ENCODE peak calls at places on chromosome 14, in nine cellular contexts. U is astrocyte; O is heart left ventricle; D is glutamatergic neuron; M is stimulated activated CD4-positive, alpha-beta T cell treated with anti-CD3 and anti-CD28 coated beads, Interleukin-2, amount 100 ng/mL, for 48 hours; H is H4; G is prostate gland; C is NCI-H1436; K is HFFc6. E is an unnamed sample.

GRCh38 chr14:105364100-105364708 is 34.1 kb upstream of the TEX22 start:
- DNase-seq in O (no peak), G (no peak), D (peak), C (peak), U (peak), K (peak), M (no peak), H (no peak), E (peak)

GRCh38 chr14:99260652-99261551 is 11.1 kb downstream of the BCL11B start:
- DNase-seq in C (no peak), D (no peak), H (no peak), K (no peak), O (no peak), U (no peak), G (no peak), M (no peak), E (no peak)

GRCh38 chr14:78448483-78449094 is 278.4 kb downstream of the NRXN3 start:
- DNase-seq in O (peak), G (peak), K (peak), D (peak), C (peak), M (peak), H (no peak), U (no peak), E (peak)

GRCh38 chr14:100775831-100776591 is 49.3 kb downstream of the DLK1 start:
- DNase-seq in D (no peak), C (no peak), M (no peak), K (no peak), G (no peak), O (no peak), U (no peak), H (no peak), E (no peak)

GRCh38 chr14:57057803-57058202 is 210.9 kb downstream of the EXOC5 start:
- DNase-seq in M (no peak), U (no peak), O (no peak), C (peak), K (no peak), D (no peak), G (no peak), H (peak), E (no peak)

GRCh38 chr14:77950371-77950770 is 150.5 kb downstream of the ADCK1 start:
- DNase-seq in H (no peak), K (no peak), D (no peak), C (no peak), O (peak), M (no peak), U (peak), G (no peak), E (peak)

GRCh38 chr14:85934886-85935254 is 404.9 kb downstream of the FLRT2 start:
- DNase-seq in D (no peak), K (no peak), U (no peak), M (no peak), G (no peak), O (no peak), H (peak), C (no peak), E (no peak)

GRCh38 chr14:77310041-77310440 is 10.6 kb downstream of the POMT2 start:
- DNase-seq in C (no peak), K (no peak), H (no peak), G (no peak), M (no peak), O (no peak), D (no peak), U (peak), E (no peak)

GRCh38 chr14:23727566-23728335 is 91.6 kb downstream of the DHRS2 start:
- DNase-seq in C (peak), O (no peak), G (no peak), U (peak), K (peak), D (no peak), M (no peak), H (peak), E (peak)

GRCh38 chr14:56273949-56274348 is 155.7 kb downstream of the PELI2 start:
- DNase-seq in O (no peak), D (no peak), M (no peak), G (no peak), K (no peak), C (no peak), U (no peak), H (no peak), E (no peak)

GRCh38 chr14:46482200-46482599 is 169.4 kb downstream of the RPL10L start:
- DNase-seq in G (no peak), K (no peak), C (no peak), O (no peak), M (no peak), U (no peak), D (no peak), H (no peak), E (no peak)

GRCh38 chr14:42277840-42278239 is 671.2 kb downstream of the LRFN5 start:
- DNase-seq in D (no peak), H (no peak), K (no peak), U (no peak), G (no peak), M (no peak), C (no peak), O (no peak), E (no peak)

GRCh38 chr14:51095854-51096823 is 1.2 kb upstream of the TRIM9 start:
- DNase-seq in C (no peak), O (peak), H (no peak), K (peak), M (peak), U (peak), G (no peak), D (peak), E (peak)

GRCh38 chr14:79424462-79424861 is 786.8 kb downstream of the DIO2 start:
- DNase-seq in C (no peak), H (no peak), K (no peak), M (no peak), D (no peak), G (no peak), O (no peak), U (no peak), E (no peak)

GRCh38 chr14:29926701-29927595 is 699 bp downstream of the PRKD1 start:
- DNase-seq in K (peak), G (peak), M (no peak), U (peak), C (peak), D (peak), O (peak), H (no peak), E (peak)

GRCh38 chr14:104112609-104113571 is 25.5 kb upstream of the KIF26A start:
- DNase-seq in M (no peak), O (peak), H (no peak), D (peak), G (no peak), C (no peak), U (no peak), K (no peak), E (no peak)

GRCh38 chr14:61355892-61356325 is 34.5 kb downstream of the PRKCH start:
- DNase-seq in U (peak), M (no peak), C (no peak), G (peak), H (peak), D (no peak), O (peak), K (no peak), E (peak)

GRCh38 chr14:97106166-97106565 is 309.0 kb downstream of the VRK1 start:
- DNase-seq in D (no peak), M (no peak), O (no peak), U (no peak), C (no peak), H (no peak), K (no peak), G (no peak), E (peak)

GRCh38 chr14:51482112-51482511 is 169.6 kb upstream of the FRMD6 start:
- DNase-seq in O (no peak), M (no peak), C (no peak), D (no peak), U (no peak), K (no peak), G (no peak), H (no peak), E (no peak)

GRCh38 chr14:93044601-93045000 is 71.1 kb downstream of the ITPK1 start:
- DNase-seq in C (no peak), M (no peak), H (no peak), D (no peak), K (no peak), O (no peak), U (no peak), G (no peak), E (no peak)

GRCh38 chr14:102316048-102316745 is 3.3 kb upstream of the ZNF839 start:
- DNase-seq in O (peak), D (no peak), K (peak), H (peak), U (peak), G (peak), M (no peak), C (no peak), E (peak)

GRCh38 chr14:92917041-92917940 is 5.7 kb upstream of the CHGA start:
- DNase-seq in C (peak), G (no peak), O (no peak), U (no peak), H (no peak), D (no peak), K (no peak), M (no peak), E (no peak)

GRCh38 chr14:102485693-102486512 is 23.7 kb downstream of the ANKRD9 start:
- DNase-seq in M (no peak), C (no peak), K (no peak), G (no peak), D (no peak), U (no peak), O (no peak), H (no peak), E (no peak)

GRCh38 chr14:32507029-32507984 is 178.2 kb downstream of the AKAP6 start:
- DNase-seq in K (peak), U (peak), O (no peak), D (no peak), M (no peak), C (no peak), H (peak), G (no peak), E (no peak)

GRCh38 chr14:82720931-82721330 is 1187.3 kb upstream of the SEL1L start:
- DNase-seq in G (peak), O (no peak), M (no peak), D (no peak), U (no peak), K (no peak), C (no peak), H (peak), E (peak)

GRCh38 chr14:71474291-71474690 is 457.9 kb upstream of the RGS6 start:
- DNase-seq in C (peak), G (no peak), U (no peak), O (no peak), M (no peak), D (no peak), K (no peak), H (no peak), E (no peak)

GRCh38 chr14:52701223-52701622 is 5.8 kb upstream of the PSMC6 start:
- DNase-seq in D (no peak), U (no peak), C (no peak), H (no peak), K (no peak), G (no peak), M (no peak), O (no peak), E (no peak)

GRCh38 chr14:95250126-95250824 is 69.4 kb downstream of the CLMN start:
- DNase-seq in C (no peak), K (no peak), U (no peak), G (no peak), D (no peak), M (no peak), O (no peak), H (no peak), E (no peak)

E was measured in thyroid gland.